ENCODE peak calls at places on chromosome 16, in seven cellular contexts. N is CD8-positive, alpha-beta T cell; Q is heart left ventricle; U is endodermal cell; D is Caco-2; X is mammary epithelial cell; W is cardiac muscle cell. R is an unnamed sample.

GRCh38 chr16:20333120-20333519 is 5.8 kb upstream of the GP2 start:
- DNase-seq in Q (no peak), D (no peak), U (no peak), N (no peak), X (no peak), W (no peak), R (no peak)

GRCh38 chr16:2022723-2023097 is 3.1 kb downstream of the NPW start:
- DNase-seq in D (peak; percentile 78), Q (no peak), U (peak; percentile 92), X (peak; percentile 19), N (no peak), W (peak; percentile 70), R (peak; percentile 61)

GRCh38 chr16:84535408-84535807 is 30.9 kb upstream of the MEAK7 start:
- DNase-seq in W (no peak), U (no peak), N (no peak), D (peak; percentile 95), X (no peak), Q (no peak), R (no peak)

GRCh38 chr16:19138601-19139000 is 24.8 kb downstream of the ITPRIPL2 start:
- DNase-seq in U (peak; percentile 68), D (no peak), X (peak; percentile 91), N (no peak), Q (peak; percentile 73), W (peak; percentile 71), R (peak; percentile 53)

GRCh38 chr16:77974883-77975282 is 47.5 kb upstream of the CLEC3A start:
- DNase-seq in X (peak; percentile 9), N (no peak), Q (no peak), W (no peak), U (peak; percentile 92), D (no peak), R (peak; percentile 17)

GRCh38 chr16:14600164-14600563 is 29.9 kb downstream of the PARN start:
- DNase-seq in W (peak; percentile 51), N (no peak), Q (no peak), U (no peak), X (no peak), D (no peak), R (no peak)

GRCh38 chr16:48117217-48118105 is 38.3 kb downstream of the ABCC12 start:
- DNase-seq in N (peak; percentile 10), D (peak; percentile 78), X (no peak), U (peak; percentile 97), W (peak; percentile 72), Q (peak; percentile 71), R (peak; percentile 61)

GRCh38 chr16:88118376-88118775 is 167.1 kb downstream of the BANP start:
- DNase-seq in U (no peak), Q (peak; percentile 37), D (no peak), N (no peak), W (peak; percentile 11), X (no peak), R (no peak)

GRCh38 chr16:69917311-69917710 is 33.8 kb upstream of the CLEC18A start:
- DNase-seq in D (no peak), U (no peak), N (no peak), X (no peak), Q (no peak), W (no peak), R (no peak)

GRCh38 chr16:85583491-85584181 is 29.5 kb upstream of the GSE1 start:
- DNase-seq in U (no peak), Q (no peak), X (no peak), W (peak; percentile 53), N (peak; percentile 17), D (no peak), R (no peak)
- H3K4me3 ChIP-seq in U (no peak overlapping the region), Q (no peak overlapping the region), X (no peak overlapping the region), W (no peak overlapping the region), N (no peak overlapping the region), D (no peak overlapping the region), R (no peak overlapping the region)

DNA sequence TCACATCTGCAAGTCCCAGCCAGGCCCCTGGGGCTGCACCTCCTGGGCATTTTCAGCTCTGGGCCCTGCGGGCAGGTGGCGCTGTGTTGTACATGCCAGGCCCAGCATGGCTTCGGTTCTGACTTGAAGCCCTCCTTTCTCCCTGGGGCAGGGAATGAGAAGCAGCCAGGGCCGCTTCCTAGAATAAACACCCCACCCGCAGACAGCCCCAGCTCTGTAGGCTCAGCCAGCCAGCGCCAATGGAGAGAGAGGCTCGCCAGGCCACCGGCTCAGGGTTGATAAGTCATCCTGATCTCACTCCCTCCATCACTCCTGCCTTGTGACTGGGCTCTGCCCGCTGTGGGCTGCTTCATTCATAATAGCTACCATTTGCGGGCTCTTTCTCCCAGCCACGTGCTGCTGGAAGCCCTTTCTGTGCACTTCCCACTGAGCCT is 6.0 kb upstream of the GLIS2 start:
- DNase-seq in W (peak; percentile 57), Q (peak; percentile 79), U (peak; percentile 97), X (no peak), N (peak; percentile 32), D (no peak), R (peak; percentile 58)
- TF ChIP-seq CTCF in W (peak; percentile 65), Q (peak; percentile 70), U (peak; percentile 93), X (peak; percentile 17), N (peak; percentile 45), D (peak; percentile 16), R (no peak)

DNA sequence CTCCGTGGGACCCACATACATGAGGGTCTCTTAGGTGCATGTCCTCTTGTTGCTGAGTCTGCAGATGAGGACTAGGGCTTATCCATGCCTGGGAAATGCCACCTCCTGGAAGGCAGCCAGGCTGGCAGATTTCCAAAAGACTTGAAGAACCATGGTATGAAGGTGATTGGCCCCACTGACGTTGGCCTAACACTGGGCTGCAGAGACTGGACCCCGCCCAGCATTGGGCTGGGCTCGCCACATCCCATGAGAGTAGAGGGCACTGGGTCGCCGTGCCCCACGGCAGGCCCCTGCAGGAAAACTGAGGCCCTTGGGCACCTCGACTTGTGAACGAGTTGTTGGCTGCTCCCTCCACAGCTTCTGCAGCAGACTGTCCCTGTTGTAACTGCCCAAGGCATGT is 38.2 kb upstream of the IL21R start:
- DNase-seq in N (no peak), Q (no peak), W (no peak), U (no peak), D (no peak), X (peak; percentile 29), R (peak; percentile 44)
- H3K4me1 ChIP-seq in N (peaks cover 35% of the 10 kb centered on the region), Q (no peaks in the 10 kb centered on the region), W (peaks cover 3% of the 10 kb centered on the region), U (no peaks in the 10 kb centered on the region), D (peaks cover 30% of the 10 kb centered on the region), X (peaks cover 54% of the 10 kb centered on the region), R (peaks cover 4% of the 10 kb centered on the region)

GRCh38 chr16:887846-888245 is 82.9 kb downstream of the LMF1 start:
- DNase-seq in X (no peak), Q (peak; percentile 51), D (no peak), U (no peak), N (no peak), W (no peak), R (no peak)

GRCh38 chr16:888901-889570 is 81.7 kb downstream of the LMF1 start:
- DNase-seq in Q (peak; percentile 34), W (no peak), U (no peak), N (no peak), X (no peak), D (no peak), R (no peak)

GRCh38 chr16:886084-886543 is 84.7 kb downstream of the LMF1 start:
- DNase-seq in Q (peak; percentile 60), X (no peak), U (peak; percentile 78), W (peak; percentile 15), D (peak; percentile 23), N (no peak), R (peak; percentile 56)

GRCh38 chr16:885391-885790 is 84.9 kb upstream of the GNG13 start:
- DNase-seq in D (no peak), W (no peak), N (no peak), U (no peak), X (no peak), Q (no peak), R (no peak)

DNA sequence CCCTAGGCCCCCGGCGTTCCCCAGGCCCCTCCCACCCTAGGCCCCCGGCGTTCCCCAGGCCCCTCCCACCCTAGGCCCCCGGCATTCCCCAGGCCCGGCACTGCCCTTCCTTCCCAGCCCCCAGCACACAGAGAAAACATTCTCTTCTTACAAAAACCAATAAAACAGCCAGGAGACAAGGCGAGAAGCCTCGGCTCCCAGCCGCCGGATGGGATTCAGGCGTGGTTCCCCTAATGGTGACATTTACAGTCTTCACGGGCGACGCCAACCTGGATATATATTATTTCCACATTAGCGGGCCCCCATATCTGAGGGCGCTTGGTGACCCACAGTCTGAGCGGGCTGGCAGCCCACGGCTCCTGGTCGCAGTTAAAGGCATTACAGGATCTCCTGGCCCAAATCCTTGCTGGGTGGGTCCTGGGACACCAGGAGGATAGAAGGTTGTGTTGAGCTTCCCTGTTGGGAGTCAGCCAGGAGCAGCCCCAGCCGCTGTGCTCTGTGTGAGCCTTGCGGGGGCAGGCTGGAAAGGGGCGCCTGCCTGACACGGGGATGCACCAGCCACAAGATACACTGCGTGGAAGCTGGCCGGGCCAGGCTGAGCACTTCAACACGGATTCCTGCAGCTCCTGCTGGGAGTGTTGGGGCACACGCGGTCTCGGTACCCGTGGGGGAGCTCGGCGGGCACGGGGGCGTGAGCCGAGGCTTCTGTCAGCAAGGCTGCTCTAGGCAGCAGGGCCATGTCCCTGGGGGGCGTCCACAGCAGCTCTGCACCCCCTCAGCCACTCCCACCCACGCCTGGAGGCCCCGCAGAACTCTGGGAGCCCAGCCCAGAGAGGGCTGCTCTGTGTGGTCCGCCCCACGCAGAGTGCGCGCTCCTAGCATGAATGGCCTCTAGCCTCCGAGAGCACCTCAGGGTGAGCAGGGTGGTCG is 83.7 kb downstream of the LMF1 start:
- DNase-seq in U (peak; percentile 65), W (no peak), N (no peak), Q (peak; percentile 54), X (no peak), D (peak; percentile 17), R (no peak)
- H3K4me3 ChIP-seq in U (no peak overlapping the region), W (peak overlapping the region; percentile 3), N (no peak overlapping the region), Q (no peak overlapping the region), X (no peak overlapping the region), D (no peak overlapping the region), R (peak overlapping the region; percentile 24)

GRCh38 chr16:11586856-11587642 is at the start of gene LITAF:
- DNase-seq in N (peak; percentile 52), Q (peak; percentile 87), U (peak; percentile 83), D (peak; percentile 53), X (peak; percentile 74), W (peak; percentile 64), R (peak; percentile 33)
- TF ChIP-seq CTCF in N (no peak), Q (peak; percentile 5), U (no peak), D (peak; percentile 13), X (no peak), W (peak; percentile 4), R (no peak)

GRCh38 chr16:57613514-57613913 is 14.9 kb upstream of the ADGRG1 start:
- DNase-seq in N (no peak), X (no peak), W (no peak), D (no peak), Q (no peak), U (peak; percentile 19), R (no peak)
- H3K4me1 ChIP-seq in N (peaks cover 21% of the 10 kb centered on the region), X (peaks cover 10% of the 10 kb centered on the region), W (peaks cover 4% of the 10 kb centered on the region), D (peaks cover 18% of the 10 kb centered on the region), Q (no peaks in the 10 kb centered on the region), U (no peaks in the 10 kb centered on the region), R (no peaks in the 10 kb centered on the region)

GRCh38 chr16:3832669-3833068 is 47.8 kb downstream of the CREBBP start:
- DNase-seq in D (no peak), X (no peak), U (no peak), Q (no peak), W (no peak), N (no peak), R (no peak)
- H3K4me3 ChIP-seq in D (no peak overlapping the region), X (no peak overlapping the region), U (no peak overlapping the region), Q (no peak overlapping the region), W (no peak overlapping the region), N (no peak overlapping the region), R (no peak overlapping the region)

DNA sequence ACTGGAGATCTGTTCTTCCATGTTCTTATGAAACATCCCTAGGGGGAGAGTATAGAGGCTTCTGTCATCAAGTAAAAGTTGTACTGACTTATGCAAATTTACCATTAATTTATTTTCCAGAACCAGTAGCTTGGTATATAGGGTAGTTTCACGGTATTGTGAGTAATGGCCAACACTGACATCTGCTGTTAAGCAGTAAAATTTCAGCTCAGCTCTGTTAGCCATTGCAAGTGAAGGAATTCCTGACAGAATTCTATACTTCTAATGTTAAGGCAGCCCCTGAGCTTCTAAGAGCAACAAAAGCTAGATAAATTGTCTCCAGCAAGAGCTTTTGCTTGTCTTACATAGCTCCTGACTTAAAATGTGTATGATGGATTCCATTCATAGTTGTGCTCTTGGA is 613.5 kb upstream of the C16orf82 start:
- DNase-seq in N (no peak), Q (no peak), W (no peak), X (no peak), D (no peak), U (no peak), R (no peak)
- TF ChIP-seq CTCF in N (no peak), Q (no peak), W (no peak), X (no peak), D (no peak), U (peak; percentile 75), R (no peak)

R was measured in testis.